ENCODE peak calls at places on chromosomes 16 and 17, in five cellular contexts. V is astrocyte of the spinal cord, R is tibial nerve, A is heart left ventricle, J is PC-3. L is an unnamed sample.
A peak's percentile ranks its signal among the peaks of the same experiment; 100 is the strongest.

GRCh38 chr17:70558821-70559220 is 389.5 kb downstream of the KCNJ2 start:
- DNase-seq in V (no peak), R (no peak), A (no peak), J (peak; percentile 28), L (no peak)

GRCh38 chr16:72786606-72787005 is 261.3 kb downstream of the ZFHX3 start:
- DNase-seq in V (no peak), R (no peak), A (no peak), J (no peak), L (no peak)

GRCh38 chr17:76296186-76296585 is 11.9 kb downstream of the QRICH2 start:
- DNase-seq in V (no peak), R (no peak), A (no peak), J (no peak), L (no peak)

GRCh38 chr17:8365143-8365542 is 11.4 kb downstream of the KRABD2 start:
- DNase-seq in V (peak; percentile 55), R (no peak), A (no peak), J (peak; percentile 69), L (no peak)

GRCh38 chr16:88498576-88499208 is 45.6 kb downstream of the ZFPM1 start:
- DNase-seq in V (no peak), R (no peak), A (no peak), J (no peak), L (no peak)

GRCh38 chr16:23857256-23857891 is 21.6 kb downstream of the PRKCB start:
- DNase-seq in V (no peak), R (no peak), A (no peak), J (no peak), L (no peak)

GRCh38 chr17:73011016-73011486 is 81.4 kb downstream of the SLC39A11 start:
- DNase-seq in V (no peak), R (no peak), A (no peak), J (no peak), L (no peak)

GRCh38 chr17:49572806-49573420 is 2.8 kb upstream of the NXPH3 start:
- DNase-seq in V (no peak), R (no peak), A (no peak), J (no peak), L (no peak)

GRCh38 chr16:15891508-15891907 is 3.1 kb upstream of the CEP20 start:
- DNase-seq in V (no peak), R (no peak), A (no peak), J (no peak), L (no peak)

GRCh38 chr17:73792994-73793393 is 148.7 kb upstream of the SDK2 start:
- DNase-seq in V (no peak), R (no peak), A (no peak), J (no peak), L (no peak)

GRCh38 chr17:41782142-41782541 is 4.4 kb downstream of the JUP start:
- DNase-seq in V (no peak), R (no peak), A (peak; percentile 79), J (no peak), L (no peak)
- TF ChIP-seq CTCF in V (no peak), R (no peak), A (no peak), J (no peak), L (no peak)

DNA sequence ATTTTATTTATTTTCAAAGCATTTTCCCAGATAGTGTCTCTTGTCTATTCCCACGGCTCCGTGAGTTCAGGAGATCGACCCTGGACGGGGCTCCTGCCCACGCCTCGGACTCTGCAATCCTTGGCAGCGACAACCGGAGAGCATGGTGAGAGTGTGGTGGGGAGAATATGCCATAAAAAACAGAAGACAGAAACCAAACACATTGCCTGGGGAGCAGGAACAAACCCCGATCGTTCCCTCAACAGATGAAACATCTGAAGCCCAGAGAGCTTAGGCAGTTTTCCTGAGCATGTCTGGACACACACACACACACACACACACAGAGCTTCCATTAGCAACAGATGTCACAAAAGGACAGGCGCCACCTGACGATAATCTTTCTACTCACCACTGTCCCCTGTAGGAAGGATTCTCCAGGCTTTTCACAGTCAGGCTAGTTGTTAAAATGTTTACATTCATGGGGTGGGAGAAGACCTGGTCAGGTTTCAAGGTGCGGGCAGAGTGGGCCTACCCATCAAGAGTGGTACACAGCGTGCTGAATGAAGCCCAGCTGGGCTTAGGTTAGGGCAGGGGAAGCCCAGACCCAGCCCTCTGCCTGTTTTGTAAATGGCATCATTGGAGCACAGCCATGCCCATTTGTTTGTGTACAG is 230.4 kb upstream of the TNRC6C start:
- DNase-seq in V (no peak), R (peak; percentile 63), A (no peak), J (peak; percentile 45), L (peak; percentile 28)
- TF ChIP-seq CTCF in V (no peak), R (peak; percentile 16), A (peak; percentile 26), J (peak; percentile 58), L (peak; percentile 41)

DNA sequence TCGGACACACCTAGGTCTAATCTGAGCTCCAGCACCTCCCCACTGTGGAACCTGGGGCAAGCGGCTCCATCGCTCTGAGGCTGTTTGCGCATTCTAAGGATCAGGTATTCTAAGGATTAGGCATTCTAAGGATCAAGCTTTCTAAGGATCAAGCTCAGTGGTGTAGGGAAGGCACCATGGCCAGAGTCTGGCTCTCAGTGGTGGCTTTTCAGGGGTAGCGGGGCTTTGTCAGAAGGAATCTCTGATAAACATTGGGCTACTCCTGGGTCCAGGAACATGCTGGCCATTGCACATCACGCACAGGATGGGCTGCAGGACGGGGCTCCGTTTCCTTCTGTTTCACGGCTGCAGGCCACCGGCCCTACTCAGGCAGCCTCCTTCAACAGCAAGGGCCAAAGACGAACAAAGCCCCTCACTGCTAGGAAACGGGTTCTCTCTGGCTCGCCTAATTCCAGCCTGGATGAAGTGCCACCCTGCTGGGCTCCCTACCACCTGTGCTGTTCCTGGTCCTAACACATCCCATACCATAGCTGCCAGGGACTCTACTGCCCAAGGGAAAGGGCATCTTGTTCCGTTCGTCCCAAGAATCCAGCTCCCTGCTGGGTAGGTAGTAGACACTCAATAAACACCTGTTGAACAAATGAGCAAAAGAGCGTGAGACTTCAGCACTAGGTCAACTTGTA is 5.5 kb downstream of the C1QTNF1 start:
- DNase-seq in V (no peak), R (no peak), A (no peak), J (no peak), L (no peak)
- TF ChIP-seq CTCF in V (no peak), R (no peak), A (no peak), J (no peak), L (no peak)

GRCh38 chr17:17740627-17741237 is 59.5 kb downstream of the RAI1 start:
- DNase-seq in V (peak; percentile 31), R (no peak), A (no peak), J (no peak), L (no peak)

GRCh38 chr17:17739388-17740066 is 58.3 kb downstream of the RAI1 start:
- DNase-seq in V (peak; percentile 60), R (no peak), A (no peak), J (peak; percentile 57), L (no peak)

GRCh38 chr17:17742688-17743390 is 61.6 kb downstream of the RAI1 start:
- DNase-seq in V (no peak), R (no peak), A (no peak), J (no peak), L (no peak)

GRCh38 chr17:17742133-17742621 is 60.9 kb downstream of the RAI1 start:
- DNase-seq in V (peak; percentile 55), R (no peak), A (no peak), J (no peak), L (no peak)

DNA sequence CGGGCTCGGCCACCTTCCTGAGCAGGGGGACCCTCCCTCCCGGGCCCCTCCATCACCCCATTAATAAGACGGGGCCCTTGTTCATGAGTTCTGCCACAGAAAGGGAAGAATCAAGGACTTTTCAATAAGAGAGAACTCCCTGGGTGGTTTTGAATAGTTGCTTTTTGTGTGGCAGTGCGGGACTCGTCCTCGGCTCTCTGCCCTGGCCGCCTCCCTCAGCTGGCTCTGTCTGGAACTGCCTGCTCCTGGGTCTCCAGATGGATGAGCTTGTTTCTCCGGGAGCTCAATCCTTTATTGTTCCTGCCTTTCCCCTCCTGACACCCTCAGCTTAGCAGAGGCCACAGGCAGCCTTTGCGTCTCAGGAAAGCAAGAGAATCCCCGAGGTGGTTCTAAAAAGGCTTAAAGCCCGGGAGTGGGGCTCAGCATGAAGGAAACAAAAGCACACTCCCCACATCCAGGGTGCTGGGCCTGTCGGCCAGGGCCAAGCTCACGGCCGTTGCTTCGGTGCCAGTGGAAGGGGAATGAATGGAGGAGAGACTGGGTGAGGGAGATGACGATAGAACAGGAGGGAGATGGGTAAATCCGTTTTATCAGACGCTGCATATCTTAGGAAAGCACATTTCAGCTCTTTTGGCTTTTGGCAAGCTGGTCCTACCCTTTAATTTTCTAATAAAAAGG is 60.2 kb downstream of the RAI1 start:
- DNase-seq in V (peak; percentile 49), R (peak; percentile 46), A (no peak), J (no peak), L (no peak)
- TF ChIP-seq CTCF in V (peak; percentile 34), R (no peak), A (no peak), J (no peak), L (peak; percentile 33)

GRCh38 chr17:31366088-31366487 is 25.4 kb upstream of the RAB11FIP4 start:
- DNase-seq in V (no peak), R (no peak), A (no peak), J (no peak), L (no peak)

GRCh38 chr17:31371511-31372097 is 19.9 kb upstream of the RAB11FIP4 start:
- DNase-seq in V (peak; percentile 56), R (no peak), A (no peak), J (no peak), L (no peak)

GRCh38 chr17:31373150-31374082 is 18.1 kb upstream of the RAB11FIP4 start:
- DNase-seq in V (peak; percentile 71), R (no peak), A (no peak), J (peak; percentile 62), L (peak; percentile 32)

GRCh38 chr17:31374083-31374447 is 17.4 kb upstream of the RAB11FIP4 start:
- DNase-seq in V (no peak), R (no peak), A (no peak), J (no peak), L (no peak)

GRCh38 chr17:31369266-31369665 is 22.2 kb upstream of the RAB11FIP4 start:
- DNase-seq in V (peak; percentile 57), R (no peak), A (no peak), J (no peak), L (no peak)
- TF ChIP-seq CTCF in V (no peak), R (no peak), A (no peak), J (no peak), L (no peak)

L was measured in AG09319.